ENCODE peak calls at places on chromosomes 3 and 15, in four cellular contexts. One of them, this sample, is unnamed.

GRCh38 chr3:67531149-67532101 is 123.0 kb downstream of the SUCLG2 start:
- DNase-seq in lower leg skin: no peak
- DNase-seq in BE2C: no peak
- DNase-seq in NCI-H226: no peak
- DNase-seq in this sample: no peak

GRCh38 chr3:198018416-198018815 is 58.4 kb downstream of the LMLN start:
- DNase-seq in lower leg skin: no peak
- DNase-seq in BE2C: no peak
- DNase-seq in NCI-H226: no peak
- DNase-seq in this sample: no peak

GRCh38 chr15:78929536-78930264 is 15.1 kb downstream of the CTSH start:
- DNase-seq in lower leg skin: no peak
- DNase-seq in BE2C: no peak
- DNase-seq in NCI-H226: no peak
- DNase-seq in this sample: no peak

GRCh38 chr3:129382366-129382765 is 46.1 kb downstream of the EFCAB12 start:
- DNase-seq in lower leg skin: no peak
- DNase-seq in BE2C: no peak
- DNase-seq in NCI-H226: no peak
- DNase-seq in this sample: no peak

GRCh38 chr3:133038089-133038730 is at the start of gene TMEM108:
- DNase-seq in lower leg skin: peak
- DNase-seq in BE2C: peak
- DNase-seq in NCI-H226: no peak
- DNase-seq in this sample: no peak

GRCh38 chr3:18379647-18380046 is 45.5 kb downstream of the SATB1 start:
- DNase-seq in lower leg skin: no peak
- DNase-seq in BE2C: no peak
- DNase-seq in NCI-H226: no peak
- DNase-seq in this sample: no peak

GRCh38 chr3:125280966-125281365 is 68.4 kb upstream of the SLC12A8 start:
- DNase-seq in lower leg skin: no peak
- DNase-seq in BE2C: no peak
- DNase-seq in NCI-H226: peak
- DNase-seq in this sample: no peak

GRCh38 chr3:32835943-32836342 is 18.1 kb downstream of the TRIM71 start:
- DNase-seq in lower leg skin: no peak
- DNase-seq in BE2C: no peak
- DNase-seq in NCI-H226: no peak
- DNase-seq in this sample: no peak

GRCh38 chr3:194481103-194481502 is 5.7 kb downstream of the ATP13A3 start:
- DNase-seq in lower leg skin: no peak
- DNase-seq in BE2C: no peak
- DNase-seq in NCI-H226: peak
- DNase-seq in this sample: no peak

GRCh38 chr3:9028134-9028533 is 64.9 kb upstream of the RAD18 start:
- DNase-seq in lower leg skin: peak
- DNase-seq in BE2C: peak
- DNase-seq in NCI-H226: peak
- DNase-seq in this sample: no peak

GRCh38 chr3:151769175-151769574 is 35.4 kb downstream of the AADACL2 start:
- DNase-seq in lower leg skin: no peak
- DNase-seq in BE2C: no peak
- DNase-seq in NCI-H226: no peak
- DNase-seq in this sample: no peak

GRCh38 chr3:82939491-82940097 is 1178.1 kb upstream of the GBE1 start:
- DNase-seq in lower leg skin: no peak
- DNase-seq in BE2C: no peak
- DNase-seq in NCI-H226: no peak
- DNase-seq in this sample: no peak

GRCh38 chr3:197549261-197549885 is 6.4 kb downstream of the BDH1 start:
- DNase-seq in lower leg skin: no peak
- DNase-seq in BE2C: no peak
- DNase-seq in NCI-H226: no peak
- DNase-seq in this sample: no peak

GRCh38 chr3:76083992-76084391 is 298.6 kb upstream of the ZNF717 start:
- DNase-seq in lower leg skin: no peak
- DNase-seq in BE2C: no peak
- DNase-seq in NCI-H226: no peak
- DNase-seq in this sample: no peak

GRCh38 chr3:115403791-115404190 is 219.5 kb upstream of the GAP43 start:
- DNase-seq in lower leg skin: no peak
- DNase-seq in BE2C: no peak
- DNase-seq in NCI-H226: no peak
- DNase-seq in this sample: no peak

GRCh38 chr3:14757153-14757700 is 61.5 kb upstream of the FGD5 start:
- DNase-seq in lower leg skin: no peak
- DNase-seq in BE2C: no peak
- DNase-seq in NCI-H226: no peak
- DNase-seq in this sample: no peak

GRCh38 chr15:39124155-39124924 is 456.5 kb upstream of the THBS1 start:
- DNase-seq in lower leg skin: no peak
- DNase-seq in BE2C: no peak
- DNase-seq in NCI-H226: no peak
- DNase-seq in this sample: no peak

This sample was measured in effector CD4-positive, alpha-beta T cell.